ENCODE peak calls at places on chromosomes 13 and 19, in nine cellular contexts. One of them, this sample, is unnamed.

GRCh38 chr19:5904302-5905071 is at the start of gene VMAC:
- DNase-seq in effector CD4-positive, alpha-beta T cell: peak; percentile 100
- DNase-seq in progenitor cell of endocrine pancreas: peak; percentile 100
- DNase-seq in aorta: peak; percentile 100
- DNase-seq in tibial nerve: peak; percentile 100
- DNase-seq in stimulated activated CD4-positive, alpha-beta T cell treated with anti-CD3 and anti-CD28 coated beads, Interleukin-15, amount 100 ng/mL, for 1 hour: peak; percentile 99
- DNase-seq in fibroblast of the aortic adventitia: peak; percentile 100
- DNase-seq in ureter: peak; percentile 100
- DNase-seq in fibroblast of pulmonary artery: peak; percentile 100
- DNase-seq in this sample: peak; percentile 100

GRCh38 chr19:39514840-39515550 is at the start of gene SELENOV:
- DNase-seq in tibial nerve: no peak
- DNase-seq in stimulated activated CD4-positive, alpha-beta T cell treated with anti-CD3 and anti-CD28 coated beads, Interleukin-15, amount 100 ng/mL, for 1 hour: no peak
- DNase-seq in effector CD4-positive, alpha-beta T cell: no peak
- DNase-seq in progenitor cell of endocrine pancreas: peak; percentile 60
- DNase-seq in ureter: no peak
- DNase-seq in fibroblast of pulmonary artery: no peak
- DNase-seq in aorta: no peak
- DNase-seq in fibroblast of the aortic adventitia: no peak
- DNase-seq in this sample: no peak

GRCh38 chr19:6736169-6736916 is 1.0 kb downstream of the GPR108 start:
- DNase-seq in tibial nerve: no peak
- DNase-seq in effector CD4-positive, alpha-beta T cell: peak; percentile 48
- DNase-seq in progenitor cell of endocrine pancreas: peak; percentile 39
- DNase-seq in ureter: peak; percentile 80
- DNase-seq in stimulated activated CD4-positive, alpha-beta T cell treated with anti-CD3 and anti-CD28 coated beads, Interleukin-15, amount 100 ng/mL, for 1 hour: peak; percentile 49
- DNase-seq in aorta: peak; percentile 90
- DNase-seq in fibroblast of pulmonary artery: peak; percentile 94
- DNase-seq in fibroblast of the aortic adventitia: peak; percentile 91
- DNase-seq in this sample: peak; percentile 79

GRCh38 chr19:12843328-12843727 is 5.0 kb downstream of the MAST1 start:
- DNase-seq in progenitor cell of endocrine pancreas: no peak
- DNase-seq in fibroblast of the aortic adventitia: no peak
- DNase-seq in ureter: no peak
- DNase-seq in aorta: no peak
- DNase-seq in stimulated activated CD4-positive, alpha-beta T cell treated with anti-CD3 and anti-CD28 coated beads, Interleukin-15, amount 100 ng/mL, for 1 hour: no peak
- DNase-seq in effector CD4-positive, alpha-beta T cell: no peak
- DNase-seq in tibial nerve: no peak
- DNase-seq in fibroblast of pulmonary artery: no peak
- DNase-seq in this sample: no peak

GRCh38 chr19:30371157-30371845 is 883 bp upstream of the ZNF536 start:
- DNase-seq in fibroblast of the aortic adventitia: no peak
- DNase-seq in fibroblast of pulmonary artery: no peak
- DNase-seq in progenitor cell of endocrine pancreas: no peak
- DNase-seq in stimulated activated CD4-positive, alpha-beta T cell treated with anti-CD3 and anti-CD28 coated beads, Interleukin-15, amount 100 ng/mL, for 1 hour: no peak
- DNase-seq in aorta: no peak
- DNase-seq in effector CD4-positive, alpha-beta T cell: no peak
- DNase-seq in ureter: no peak
- DNase-seq in tibial nerve: no peak
- DNase-seq in this sample: no peak

GRCh38 chr13:102028846-102029245 is 373.0 kb downstream of the FGF14 start:
- DNase-seq in effector CD4-positive, alpha-beta T cell: no peak
- DNase-seq in progenitor cell of endocrine pancreas: no peak
- DNase-seq in fibroblast of pulmonary artery: no peak
- DNase-seq in tibial nerve: no peak
- DNase-seq in aorta: no peak
- DNase-seq in stimulated activated CD4-positive, alpha-beta T cell treated with anti-CD3 and anti-CD28 coated beads, Interleukin-15, amount 100 ng/mL, for 1 hour: no peak
- DNase-seq in ureter: no peak
- DNase-seq in fibroblast of the aortic adventitia: no peak
- DNase-seq in this sample: no peak

GRCh38 chr19:18906605-18907519 is 10.9 kb upstream of the CERS1 start:
- DNase-seq in ureter: no peak
- DNase-seq in tibial nerve: no peak
- DNase-seq in fibroblast of pulmonary artery: no peak
- DNase-seq in stimulated activated CD4-positive, alpha-beta T cell treated with anti-CD3 and anti-CD28 coated beads, Interleukin-15, amount 100 ng/mL, for 1 hour: no peak
- DNase-seq in effector CD4-positive, alpha-beta T cell: no peak
- DNase-seq in progenitor cell of endocrine pancreas: no peak
- DNase-seq in aorta: no peak
- DNase-seq in fibroblast of the aortic adventitia: no peak
- DNase-seq in this sample: no peak

GRCh38 chr13:45416521-45417125 is 1.6 kb downstream of the SLC25A30 start:
- DNase-seq in effector CD4-positive, alpha-beta T cell: no peak
- DNase-seq in stimulated activated CD4-positive, alpha-beta T cell treated with anti-CD3 and anti-CD28 coated beads, Interleukin-15, amount 100 ng/mL, for 1 hour: no peak
- DNase-seq in progenitor cell of endocrine pancreas: no peak
- DNase-seq in fibroblast of pulmonary artery: no peak
- DNase-seq in ureter: peak; percentile 42
- DNase-seq in aorta: no peak
- DNase-seq in tibial nerve: no peak
- DNase-seq in fibroblast of the aortic adventitia: no peak
- DNase-seq in this sample: peak; percentile 43

GRCh38 chr13:100659578-100659977 is 15.0 kb downstream of the TMTC4 start:
- DNase-seq in fibroblast of the aortic adventitia: no peak
- DNase-seq in aorta: no peak
- DNase-seq in progenitor cell of endocrine pancreas: no peak
- DNase-seq in tibial nerve: no peak
- DNase-seq in ureter: no peak
- DNase-seq in stimulated activated CD4-positive, alpha-beta T cell treated with anti-CD3 and anti-CD28 coated beads, Interleukin-15, amount 100 ng/mL, for 1 hour: no peak
- DNase-seq in fibroblast of pulmonary artery: no peak
- DNase-seq in effector CD4-positive, alpha-beta T cell: no peak
- DNase-seq in this sample: no peak

GRCh38 chr19:21321996-21322395 is 7.2 kb downstream of the ZNF708 start:
- DNase-seq in ureter: no peak
- DNase-seq in fibroblast of the aortic adventitia: peak; percentile 14
- DNase-seq in progenitor cell of endocrine pancreas: no peak
- DNase-seq in effector CD4-positive, alpha-beta T cell: no peak
- DNase-seq in aorta: no peak
- DNase-seq in stimulated activated CD4-positive, alpha-beta T cell treated with anti-CD3 and anti-CD28 coated beads, Interleukin-15, amount 100 ng/mL, for 1 hour: no peak
- DNase-seq in fibroblast of pulmonary artery: peak; percentile 30
- DNase-seq in tibial nerve: no peak
- DNase-seq in this sample: no peak

GRCh38 chr13:40981361-40981760 is 37.8 kb downstream of the ELF1 start:
- DNase-seq in progenitor cell of endocrine pancreas: no peak
- DNase-seq in effector CD4-positive, alpha-beta T cell: no peak
- DNase-seq in ureter: no peak
- DNase-seq in tibial nerve: no peak
- DNase-seq in aorta: no peak
- DNase-seq in stimulated activated CD4-positive, alpha-beta T cell treated with anti-CD3 and anti-CD28 coated beads, Interleukin-15, amount 100 ng/mL, for 1 hour: no peak
- DNase-seq in fibroblast of pulmonary artery: peak; percentile 66
- DNase-seq in fibroblast of the aortic adventitia: peak; percentile 47
- DNase-seq in this sample: no peak

GRCh38 chr19:56291857-56292256 is 19.3 kb downstream of the EDDM13 start:
- DNase-seq in ureter: no peak
- DNase-seq in effector CD4-positive, alpha-beta T cell: no peak
- DNase-seq in progenitor cell of endocrine pancreas: no peak
- DNase-seq in fibroblast of the aortic adventitia: no peak
- DNase-seq in fibroblast of pulmonary artery: no peak
- DNase-seq in stimulated activated CD4-positive, alpha-beta T cell treated with anti-CD3 and anti-CD28 coated beads, Interleukin-15, amount 100 ng/mL, for 1 hour: no peak
- DNase-seq in tibial nerve: no peak
- DNase-seq in aorta: no peak
- DNase-seq in this sample: no peak

GRCh38 chr13:97386832-97387486 is 47.0 kb upstream of the RAP2A start:
- DNase-seq in effector CD4-positive, alpha-beta T cell: no peak
- DNase-seq in progenitor cell of endocrine pancreas: no peak
- DNase-seq in fibroblast of the aortic adventitia: no peak
- DNase-seq in ureter: no peak
- DNase-seq in aorta: peak; percentile 75
- DNase-seq in fibroblast of pulmonary artery: no peak
- DNase-seq in stimulated activated CD4-positive, alpha-beta T cell treated with anti-CD3 and anti-CD28 coated beads, Interleukin-15, amount 100 ng/mL, for 1 hour: no peak
- DNase-seq in tibial nerve: no peak
- DNase-seq in this sample: no peak

GRCh38 chr13:100235311-100235901 is 146.5 kb downstream of the PCCA start:
- DNase-seq in stimulated activated CD4-positive, alpha-beta T cell treated with anti-CD3 and anti-CD28 coated beads, Interleukin-15, amount 100 ng/mL, for 1 hour: no peak
- DNase-seq in fibroblast of the aortic adventitia: peak; percentile 74
- DNase-seq in progenitor cell of endocrine pancreas: no peak
- DNase-seq in fibroblast of pulmonary artery: peak; percentile 71
- DNase-seq in tibial nerve: no peak
- DNase-seq in ureter: no peak
- DNase-seq in aorta: no peak
- DNase-seq in effector CD4-positive, alpha-beta T cell: no peak
- DNase-seq in this sample: no peak

GRCh38 chr13:102854675-102855074 is 8.8 kb downstream of the ERCC5 start:
- DNase-seq in effector CD4-positive, alpha-beta T cell: no peak
- DNase-seq in stimulated activated CD4-positive, alpha-beta T cell treated with anti-CD3 and anti-CD28 coated beads, Interleukin-15, amount 100 ng/mL, for 1 hour: no peak
- DNase-seq in tibial nerve: no peak
- DNase-seq in progenitor cell of endocrine pancreas: no peak
- DNase-seq in ureter: no peak
- DNase-seq in fibroblast of pulmonary artery: no peak
- DNase-seq in aorta: no peak
- DNase-seq in fibroblast of the aortic adventitia: no peak
- DNase-seq in this sample: no peak

GRCh38 chr19:28169168-28169862 is 1043.6 kb downstream of the UQCRFS1 start:
- DNase-seq in effector CD4-positive, alpha-beta T cell: no peak
- DNase-seq in ureter: no peak
- DNase-seq in fibroblast of the aortic adventitia: no peak
- DNase-seq in stimulated activated CD4-positive, alpha-beta T cell treated with anti-CD3 and anti-CD28 coated beads, Interleukin-15, amount 100 ng/mL, for 1 hour: no peak
- DNase-seq in fibroblast of pulmonary artery: no peak
- DNase-seq in tibial nerve: no peak
- DNase-seq in progenitor cell of endocrine pancreas: no peak
- DNase-seq in aorta: no peak
- DNase-seq in this sample: no peak

GRCh38 chr19:3057275-3057714 is 5.0 kb downstream of the TLE5 start:
- DNase-seq in aorta: peak; percentile 95
- DNase-seq in effector CD4-positive, alpha-beta T cell: no peak
- DNase-seq in fibroblast of pulmonary artery: peak; percentile 77
- DNase-seq in stimulated activated CD4-positive, alpha-beta T cell treated with anti-CD3 and anti-CD28 coated beads, Interleukin-15, amount 100 ng/mL, for 1 hour: no peak
- DNase-seq in tibial nerve: peak; percentile 77
- DNase-seq in ureter: peak; percentile 90
- DNase-seq in fibroblast of the aortic adventitia: peak; percentile 65
- DNase-seq in progenitor cell of endocrine pancreas: no peak
- DNase-seq in this sample: peak; percentile 93

GRCh38 chr19:18160441-18160791 is 7.5 kb downstream of the PIK3R2 start:
- DNase-seq in fibroblast of the aortic adventitia: no peak
- DNase-seq in tibial nerve: no peak
- DNase-seq in effector CD4-positive, alpha-beta T cell: no peak
- DNase-seq in progenitor cell of endocrine pancreas: no peak
- DNase-seq in aorta: no peak
- DNase-seq in stimulated activated CD4-positive, alpha-beta T cell treated with anti-CD3 and anti-CD28 coated beads, Interleukin-15, amount 100 ng/mL, for 1 hour: no peak
- DNase-seq in fibroblast of pulmonary artery: no peak
- DNase-seq in ureter: no peak
- DNase-seq in this sample: no peak

GRCh38 chr19:39342647-39343305 is 555 bp downstream of the SAMD4B start:
- DNase-seq in effector CD4-positive, alpha-beta T cell: no peak
- DNase-seq in fibroblast of the aortic adventitia: no peak
- DNase-seq in aorta: peak; percentile 80
- DNase-seq in fibroblast of pulmonary artery: no peak
- DNase-seq in ureter: no peak
- DNase-seq in progenitor cell of endocrine pancreas: peak; percentile 17
- DNase-seq in tibial nerve: no peak
- DNase-seq in stimulated activated CD4-positive, alpha-beta T cell treated with anti-CD3 and anti-CD28 coated beads, Interleukin-15, amount 100 ng/mL, for 1 hour: no peak
- DNase-seq in this sample: peak; percentile 53

GRCh38 chr19:35395762-35396199 is 24.9 kb downstream of the GPR42 start:
- DNase-seq in tibial nerve: no peak
- DNase-seq in progenitor cell of endocrine pancreas: peak; percentile 13
- DNase-seq in stimulated activated CD4-positive, alpha-beta T cell treated with anti-CD3 and anti-CD28 coated beads, Interleukin-15, amount 100 ng/mL, for 1 hour: no peak
- DNase-seq in fibroblast of pulmonary artery: no peak
- DNase-seq in ureter: no peak
- DNase-seq in effector CD4-positive, alpha-beta T cell: no peak
- DNase-seq in aorta: no peak
- DNase-seq in fibroblast of the aortic adventitia: no peak
- DNase-seq in this sample: no peak

GRCh38 chr13:22596157-22596863 is 584.5 kb upstream of the SGCG start:
- DNase-seq in fibroblast of the aortic adventitia: peak; percentile 15
- DNase-seq in effector CD4-positive, alpha-beta T cell: no peak
- DNase-seq in progenitor cell of endocrine pancreas: no peak
- DNase-seq in aorta: no peak
- DNase-seq in fibroblast of pulmonary artery: no peak
- DNase-seq in stimulated activated CD4-positive, alpha-beta T cell treated with anti-CD3 and anti-CD28 coated beads, Interleukin-15, amount 100 ng/mL, for 1 hour: no peak
- DNase-seq in tibial nerve: no peak
- DNase-seq in ureter: no peak
- DNase-seq in this sample: no peak

GRCh38 chr19:49542446-49542845 is 14.6 kb downstream of the RCN3 start:
- DNase-seq in aorta: no peak
- DNase-seq in progenitor cell of endocrine pancreas: no peak
- DNase-seq in tibial nerve: no peak
- DNase-seq in ureter: no peak
- DNase-seq in fibroblast of the aortic adventitia: no peak
- DNase-seq in stimulated activated CD4-positive, alpha-beta T cell treated with anti-CD3 and anti-CD28 coated beads, Interleukin-15, amount 100 ng/mL, for 1 hour: no peak
- DNase-seq in effector CD4-positive, alpha-beta T cell: no peak
- DNase-seq in fibroblast of pulmonary artery: no peak
- DNase-seq in this sample: no peak

GRCh38 chr13:31175847-31176536 is 14.3 kb upstream of the HSPH1 start:
- DNase-seq in progenitor cell of endocrine pancreas: no peak
- DNase-seq in fibroblast of the aortic adventitia: no peak
- DNase-seq in fibroblast of pulmonary artery: no peak
- DNase-seq in ureter: no peak
- DNase-seq in effector CD4-positive, alpha-beta T cell: no peak
- DNase-seq in tibial nerve: no peak
- DNase-seq in stimulated activated CD4-positive, alpha-beta T cell treated with anti-CD3 and anti-CD28 coated beads, Interleukin-15, amount 100 ng/mL, for 1 hour: no peak
- DNase-seq in aorta: no peak
- DNase-seq in this sample: no peak

This sample was measured in left lobe of liver.